ENCODE peak calls at places on chromosome 1, in seven cellular contexts. M is HepG2, X is GM12878, G is HCT116, P is K562, A is NT2/D1, C is SK-N-SH. B is an unnamed sample.

GRCh38 chr1:46656643-46657042 is 11.5 kb downstream of the ATPAF1 start:
- DNase-seq in P (no peak), A (no peak), X (no peak), C (no peak), M (no peak), G (no peak), B (no peak)

GRCh38 chr1:5516756-5517155 is 475.5 kb downstream of the NPHP4 start:
- DNase-seq in A (no peak), M (no peak), C (no peak), G (no peak), P (no peak), X (no peak), B (no peak)

GRCh38 chr1:160410412-160411005 is 10.1 kb downstream of the VANGL2 start:
- DNase-seq in P (no peak), A (peak), G (no peak), C (peak), X (no peak), M (no peak), B (peak)

GRCh38 chr1:18939398-18940302 is 16.8 kb downstream of the IFFO2 start:
- DNase-seq in P (no peak), A (no peak), G (no peak), C (no peak), X (no peak), M (no peak), B (no peak)

GRCh38 chr1:78102082-78102481 is 56.3 kb downstream of the GIPC2 start:
- DNase-seq in C (no peak), G (no peak), P (no peak), A (no peak), M (no peak), X (no peak), B (no peak)

GRCh38 chr1:31705080-31705866 is 1.5 kb upstream of the COL16A1 start:
- DNase-seq in G (no peak), P (peak), X (no peak), C (peak), A (peak), M (peak), B (no peak)

GRCh38 chr1:117070124-117070523 is 10.0 kb downstream of the TTF2 start:
- DNase-seq in A (no peak), G (no peak), P (no peak), M (no peak), C (no peak), X (peak), B (no peak)

GRCh38 chr1:25825605-25826004 is 5.9 kb downstream of the MTFR1L start:
- DNase-seq in G (no peak), P (no peak), X (no peak), A (no peak), C (no peak), M (peak), B (no peak)

GRCh38 chr1:6008084-6008415 is 15.8 kb upstream of the NPHP4 start:
- DNase-seq in P (no peak), A (no peak), M (no peak), X (no peak), G (no peak), C (no peak), B (no peak)

GRCh38 chr1:166432655-166433054 is 265.9 kb upstream of the FAM78B start:
- DNase-seq in X (no peak), M (no peak), A (no peak), G (no peak), P (no peak), C (no peak), B (no peak)

GRCh38 chr1:91278754-91279153 is 125.9 kb downstream of the HFM1 start:
- DNase-seq in G (peak), C (peak), X (no peak), A (peak), M (peak), P (no peak), B (no peak)

GRCh38 chr1:226665505-226666163 is 73.4 kb downstream of the ITPKB start:
- DNase-seq in G (no peak), X (no peak), P (no peak), M (no peak), C (no peak), A (no peak), B (no peak)

GRCh38 chr1:244067893-244068292 is 16.8 kb downstream of the ZBTB18 start:
- DNase-seq in M (peak), X (no peak), P (no peak), C (no peak), A (no peak), G (no peak), B (no peak)

GRCh38 chr1:204128964-204129896 is 22.6 kb downstream of the ETNK2 start:
- DNase-seq in M (no peak), X (no peak), P (peak), C (peak), A (peak), G (no peak), B (peak)

GRCh38 chr1:1415751-1416150 is 5.3 kb downstream of the ANKRD65 start:
- DNase-seq in A (no peak), M (no peak), X (no peak), C (no peak), G (no peak), P (no peak), B (no peak)

GRCh38 chr1:245772325-245772724 is 617.5 kb downstream of the KIF26B start:
- DNase-seq in X (no peak), P (no peak), G (no peak), C (no peak), A (no peak), M (no peak), B (no peak)
- TF ChIP-seq YY1 in X (no peak), P (no peak), G (no peak), C (no peak), A (no peak), M (no peak), B (no peak)

GRCh38 chr1:29675481-29676263 is 439.4 kb downstream of the PTPRU start:
- DNase-seq in P (no peak), A (no peak), C (no peak), X (no peak), G (no peak), M (no peak), B (peak)
- TF ChIP-seq YY1 in P (no peak), A (no peak), C (no peak), X (no peak), G (no peak), M (no peak), B (no peak)

DNA sequence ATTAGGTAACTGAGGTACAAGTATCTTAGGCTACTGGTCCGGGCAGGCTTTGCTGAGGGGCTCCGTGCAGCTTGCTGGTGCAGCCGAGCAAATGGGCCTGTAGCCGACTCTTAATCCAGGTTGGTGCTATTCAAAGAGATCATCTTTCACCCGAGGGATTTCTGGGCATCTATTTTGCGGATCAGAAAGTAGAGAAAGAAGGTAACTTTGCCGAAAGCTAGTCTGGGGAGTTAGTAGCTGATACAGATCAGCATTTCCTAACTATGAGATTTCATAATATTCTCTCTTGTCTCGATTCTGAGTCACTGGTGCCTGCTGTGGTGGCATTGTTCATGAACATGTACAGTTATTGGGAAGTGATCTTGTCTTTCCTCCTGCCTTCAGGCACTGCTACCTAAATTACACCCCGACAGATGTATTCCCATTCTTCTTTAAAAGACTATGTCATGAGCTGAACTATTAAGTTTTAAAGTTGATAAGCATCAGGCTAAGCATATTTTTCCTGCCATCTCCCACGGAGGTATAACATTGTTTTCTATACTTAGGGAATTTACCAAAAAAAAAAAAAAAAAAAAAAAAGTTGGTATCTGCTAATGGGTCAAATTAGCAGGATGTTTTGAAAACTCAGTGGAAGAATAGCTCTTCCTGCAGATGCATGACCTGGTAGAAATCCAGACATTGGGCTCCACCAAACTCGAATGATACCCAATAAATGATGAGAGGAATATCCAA is 57.1 kb downstream of the NFIA start:
- DNase-seq in X (no peak), G (no peak), A (no peak), P (no peak), C (no peak), M (peak), B (no peak)
- TF ChIP-seq YY1 in X (no peak), G (no peak), A (no peak), P (no peak), C (no peak), M (no peak), B (no peak)

DNA sequence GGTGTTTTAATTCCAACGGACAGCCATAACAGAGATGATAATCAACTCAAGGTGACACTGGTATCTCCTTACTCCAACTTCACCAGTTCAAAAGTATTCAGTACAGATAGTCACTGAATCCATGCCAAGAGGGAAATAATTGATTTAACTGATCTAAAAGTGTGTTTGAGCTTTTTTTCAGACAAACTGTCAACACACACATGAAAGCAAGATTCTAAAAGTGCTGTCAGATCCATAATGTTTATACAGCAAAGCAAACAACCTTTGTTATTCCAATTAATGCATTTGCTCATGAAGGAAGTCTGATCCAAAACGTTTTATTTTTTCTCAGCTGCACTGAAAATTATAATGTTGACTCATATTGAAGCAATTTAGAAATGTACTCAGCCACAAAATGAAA is 5.9 kb upstream of the PRKAA2 start:
- DNase-seq in M (peak), G (no peak), P (no peak), C (no peak), X (no peak), A (no peak), B (no peak)
- TF ChIP-seq YY1 in M (no peak), G (no peak), P (no peak), C (no peak), X (no peak), A (no peak), B (no peak)

GRCh38 chr1:223204424-223204823 is 61.4 kb upstream of the TLR5 start:
- DNase-seq in A (no peak), P (no peak), X (no peak), M (no peak), C (no peak), G (no peak), B (no peak)

GRCh38 chr1:223203694-223204093 is 60.6 kb upstream of the TLR5 start:
- DNase-seq in P (no peak), X (no peak), C (no peak), A (no peak), G (no peak), M (no peak), B (no peak)

GRCh38 chr1:223202376-223202775 is 59.3 kb upstream of the TLR5 start:
- DNase-seq in X (no peak), G (no peak), M (no peak), P (no peak), A (no peak), C (no peak), B (no peak)

GRCh38 chr1:223203011-223203410 is 60.0 kb upstream of the TLR5 start:
- DNase-seq in P (no peak), G (no peak), M (no peak), C (no peak), X (no peak), A (no peak), B (no peak)

GRCh38 chr1:223201967-223202366 is 58.9 kb upstream of the TLR5 start:
- DNase-seq in P (no peak), G (no peak), X (no peak), A (no peak), C (no peak), M (no peak), B (no peak)
- TF ChIP-seq YY1 in P (no peak), G (no peak), X (no peak), A (no peak), C (no peak), M (no peak), B (no peak)

GRCh38 chr1:207049974-207050391 is 1.0 kb downstream of the YOD1 start:
- DNase-seq in A (peak), X (no peak), G (no peak), P (peak), C (peak), M (peak), B (no peak)
- TF ChIP-seq YY1 in A (no peak), X (no peak), G (no peak), P (no peak), C (no peak), M (no peak), B (no peak)

GRCh38 chr1:155969377-155969791 is 9.0 kb downstream of the ARHGEF2 start:
- DNase-seq in M (no peak), X (no peak), P (no peak), A (no peak), G (no peak), C (peak), B (no peak)

GRCh38 chr1:155970531-155971167 is 7.7 kb downstream of the ARHGEF2 start:
- DNase-seq in G (no peak), A (no peak), M (no peak), X (no peak), P (peak), C (no peak), B (no peak)

GRCh38 chr1:155967410-155968400 is 10.6 kb downstream of the ARHGEF2 start:
- DNase-seq in P (no peak), G (no peak), X (no peak), A (no peak), C (peak), M (peak), B (no peak)

GRCh38 chr1:155966750-155967149 is 11.6 kb downstream of the ARHGEF2 start:
- DNase-seq in C (peak), M (no peak), G (no peak), X (no peak), P (no peak), A (no peak), B (no peak)

DNA sequence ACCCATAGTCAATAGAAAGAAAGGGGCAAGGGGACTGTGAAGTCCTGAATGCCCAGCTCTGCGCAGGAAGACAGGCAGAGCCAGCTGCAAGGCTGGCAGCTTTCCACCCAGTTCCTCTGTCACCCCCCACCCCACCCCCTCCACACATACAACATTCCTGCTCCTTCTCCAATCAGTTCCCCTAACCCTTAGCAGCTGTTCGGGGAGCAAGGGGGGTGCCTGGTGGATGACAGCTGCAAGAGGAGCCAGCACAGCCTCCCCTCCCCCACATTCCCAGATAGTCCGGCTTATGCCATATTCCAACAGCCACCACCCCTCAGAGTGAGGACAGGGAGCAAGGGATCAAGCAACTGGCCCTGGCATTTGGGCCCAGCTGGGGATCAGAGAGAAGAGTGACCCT is 9.7 kb downstream of the ARHGEF2 start:
- DNase-seq in X (no peak), A (no peak), M (no peak), P (no peak), G (no peak), C (peak), B (no peak)
- TF ChIP-seq YY1 in X (no peak), A (no peak), M (no peak), P (no peak), G (no peak), C (no peak), B (no peak)

B was measured in H1.